ENCODE peak calls at places on chromosomes 6 and 20, in four cellular contexts. H is IMR-90, W is H9, V is hepatocyte. Q is an unnamed sample.

GRCh38 chr20:13960119-13960518 is 30.3 kb downstream of the SEL1L2 start:
- DNase-seq in V (no peak), W (no peak), H (no peak), Q (no peak)

GRCh38 chr6:81985191-81985590 is 232.7 kb upstream of the TENT5A start:
- DNase-seq in V (no peak), H (peak; percentile 20), W (no peak), Q (no peak)

GRCh38 chr6:33375143-33375649 is 16.4 kb upstream of the KIFC1 start:
- DNase-seq in H (peak; percentile 84), W (no peak), V (peak; percentile 63), Q (peak; percentile 79)

GRCh38 chr6:22149501-22150490 is 147.0 kb downstream of the PRL start:
- DNase-seq in H (peak; percentile 78), W (no peak), V (peak; percentile 47), Q (peak; percentile 56)

GRCh38 chr20:23613676-23614075 is 8.0 kb upstream of the CST9 start:
- DNase-seq in W (no peak), H (no peak), V (no peak), Q (no peak)

GRCh38 chr20:47785321-47785899 is at the start of gene SULF2:
- DNase-seq in H (no peak), W (no peak), V (peak; percentile 83), Q (no peak)

GRCh38 chr20:47681977-47682812 is 103.1 kb downstream of the SULF2 start:
- DNase-seq in W (no peak), H (no peak), V (peak; percentile 29), Q (peak; percentile 17)

GRCh38 chr6:85129881-85130280 is 320.0 kb upstream of the NT5E start:
- DNase-seq in V (no peak), H (peak; percentile 3), W (no peak), Q (no peak)

GRCh38 chr20:47855799-47856198 is 70.5 kb upstream of the SULF2 start:
- DNase-seq in V (no peak), H (no peak), W (no peak), Q (no peak)

GRCh38 chr6:136753624-136754023 is 38.7 kb downstream of the MAP3K5 start:
- DNase-seq in W (no peak), V (no peak), H (no peak), Q (no peak)

GRCh38 chr6:105359419-105360366 is 43.2 kb downstream of the PREP start:
- DNase-seq in V (peak; percentile 41), H (peak; percentile 96), W (no peak), Q (peak; percentile 95)

GRCh38 chr6:142796571-142796970 is 148.4 kb downstream of the HIVEP2 start:
- DNase-seq in W (no peak), H (peak; percentile 40), V (no peak), Q (peak; percentile 33)

GRCh38 chr6:68333444-68333843 is 301.6 kb upstream of the ADGRB3 start:
- DNase-seq in W (no peak), H (no peak), V (peak; percentile 14), Q (no peak)

GRCh38 chr20:37757550-37757949 is 63.7 kb downstream of the CTNNBL1 start:
- DNase-seq in W (no peak), V (no peak), H (no peak), Q (no peak)

GRCh38 chr20:34043025-34043424 is 49.3 kb downstream of the RALY start:
- DNase-seq in H (no peak), V (no peak), W (no peak), Q (no peak)

GRCh38 chr20:44328428-44328827 is 8.4 kb upstream of the R3HDML start:
- DNase-seq in W (no peak), H (no peak), V (no peak), Q (no peak)

GRCh38 chr6:161010418-161010817 is 18.8 kb downstream of the MAP3K4 start:
- DNase-seq in W (no peak), H (peak; percentile 89), V (no peak), Q (peak; percentile 82)

GRCh38 chr6:41336824-41337223 is 1.4 kb downstream of the NCR2 start:
- DNase-seq in V (no peak), H (no peak), W (no peak), Q (no peak)
- H3K27me3 ChIP-seq in V (peaks cover 15% of the 10 kb centered on the region), H (peaks cover 39% of the 10 kb centered on the region), W (no peaks in the 10 kb centered on the region), Q (peaks cover 8% of the 10 kb centered on the region)

GRCh38 chr20:60507087-60507684 is 549.0 kb downstream of the CDH26 start:
- DNase-seq in V (no peak), W (no peak), H (no peak), Q (no peak)

GRCh38 chr20:60512436-60512835 is 554.2 kb downstream of the CDH26 start:
- DNase-seq in H (peak; percentile 63), W (peak; percentile 39), V (no peak), Q (peak; percentile 64)

DNA sequence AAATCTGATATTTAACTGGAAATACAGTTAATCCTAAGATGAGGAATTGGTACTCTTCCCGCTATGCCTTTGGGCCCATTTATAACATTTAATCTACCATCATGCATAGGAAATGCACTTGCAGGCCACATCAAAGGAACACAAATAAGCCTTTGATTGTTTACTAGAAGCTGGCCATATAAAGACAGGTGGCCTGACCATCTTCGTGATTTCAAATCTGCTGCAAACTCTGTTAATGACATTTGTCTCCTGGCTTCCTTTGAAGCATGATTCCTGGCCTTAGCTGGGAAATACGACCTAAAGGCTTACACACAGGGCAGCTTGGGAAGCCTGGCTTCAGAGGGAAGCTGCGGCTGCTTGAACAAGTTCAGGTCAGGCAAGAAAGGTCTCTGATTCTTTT is 552.1 kb downstream of the CDH26 start:
- DNase-seq in V (no peak), H (no peak), W (no peak), Q (no peak)
- H3K9me3 ChIP-seq in V (no peaks in the 10 kb centered on the region), H (no peaks in the 10 kb centered on the region), W (no peaks in the 10 kb centered on the region), Q (no peaks in the 10 kb centered on the region)

GRCh38 chr6:6766230-6766905 is 177.8 kb downstream of the LY86 start:
- DNase-seq in V (no peak), W (no peak), H (no peak), Q (no peak)
- H3K27me3 ChIP-seq in V (no peaks in the 10 kb centered on the region), W (no peaks in the 10 kb centered on the region), H (no peaks in the 10 kb centered on the region), Q (no peaks in the 10 kb centered on the region)

DNA sequence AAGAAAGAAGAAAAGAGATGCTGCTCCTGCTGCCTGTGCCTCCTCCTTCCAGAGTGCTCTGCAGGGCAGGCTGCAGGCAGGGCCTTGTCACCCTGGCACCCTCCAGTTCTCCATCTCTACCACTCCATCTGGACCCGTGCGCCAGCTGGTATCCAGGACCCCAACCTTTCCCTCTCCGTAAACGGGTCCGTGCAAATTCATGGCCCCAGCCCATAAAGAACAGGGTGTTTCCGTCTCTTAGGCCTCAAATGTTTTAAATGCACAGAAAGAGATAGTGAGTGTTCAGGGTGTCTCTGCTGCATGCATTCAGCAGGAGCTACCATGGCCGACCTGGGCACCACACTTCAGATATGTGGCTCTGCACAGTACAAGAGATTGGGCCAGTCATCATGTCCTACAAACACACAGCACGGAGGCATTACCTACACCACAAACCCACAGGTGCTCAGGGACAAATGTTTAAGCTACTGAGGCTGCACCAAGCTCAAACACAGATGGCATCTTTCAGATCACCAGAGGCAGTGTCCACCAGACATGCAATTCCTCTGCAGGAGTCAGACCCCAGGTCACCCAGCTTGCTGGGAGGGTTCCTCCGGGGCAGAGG is 258.1 kb downstream of the DLL1 start:
- DNase-seq in H (no peak), V (no peak), W (no peak), Q (no peak)
- H3K9me3 ChIP-seq in H (peaks cover 46% of the 10 kb centered on the region), V (no peaks in the 10 kb centered on the region), W (no peaks in the 10 kb centered on the region), Q (peaks cover 10% of the 10 kb centered on the region)

GRCh38 chr6:163702736-163703135 is 288.2 kb downstream of the QKI start:
- DNase-seq in V (no peak), W (no peak), H (no peak), Q (no peak)

GRCh38 chr6:163708459-163708858 is 293.9 kb downstream of the QKI start:
- DNase-seq in V (no peak), W (no peak), H (no peak), Q (no peak)

GRCh38 chr6:163707385-163708355 is 293.2 kb downstream of the QKI start:
- DNase-seq in V (no peak), W (no peak), H (no peak), Q (no peak)

GRCh38 chr6:163706688-163707087 is 292.2 kb downstream of the QKI start:
- DNase-seq in H (no peak), V (no peak), W (no peak), Q (no peak)

GRCh38 chr6:163705923-163706322 is 291.4 kb downstream of the QKI start:
- DNase-seq in H (no peak), V (no peak), W (no peak), Q (no peak)
- H3K27me3 ChIP-seq in H (peaks cover 5% of the 10 kb centered on the region), V (no peaks in the 10 kb centered on the region), W (no peaks in the 10 kb centered on the region), Q (no peaks in the 10 kb centered on the region)

GRCh38 chr20:59743308-59743707 is 139.0 kb downstream of the PHACTR3 start:
- DNase-seq in V (no peak), W (no peak), H (no peak), Q (no peak)

GRCh38 chr20:59738851-59739250 is 134.5 kb downstream of the PHACTR3 start:
- DNase-seq in H (no peak), V (no peak), W (no peak), Q (no peak)

GRCh38 chr20:59740621-59741020 is 136.3 kb downstream of the PHACTR3 start:
- DNase-seq in W (no peak), V (no peak), H (no peak), Q (no peak)

GRCh38 chr20:59742351-59743095 is 138.2 kb downstream of the PHACTR3 start:
- DNase-seq in W (no peak), H (no peak), V (no peak), Q (no peak)

DNA sequence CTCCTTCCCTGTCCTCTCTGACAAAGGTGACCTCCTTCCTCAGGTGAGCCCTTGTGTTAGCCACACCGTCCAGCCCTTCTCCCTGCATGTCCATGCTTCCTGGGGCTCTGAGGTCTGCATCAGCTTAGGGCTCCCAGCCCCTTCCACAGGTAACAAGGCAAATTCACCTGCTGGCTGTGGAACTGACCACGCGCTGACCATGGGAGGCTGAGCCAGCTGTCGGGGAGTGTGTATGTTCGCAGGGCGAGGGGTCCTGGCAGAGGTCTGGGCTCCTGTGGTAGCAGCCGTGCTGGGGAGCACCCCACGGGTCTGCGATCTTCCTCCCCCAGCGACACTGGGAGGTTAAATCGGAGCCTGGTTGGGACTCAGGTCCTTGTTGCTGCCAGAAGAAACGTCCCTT is 136.7 kb downstream of the PHACTR3 start:
- DNase-seq in V (no peak), H (no peak), W (no peak), Q (no peak)
- H3K9me3 ChIP-seq in V (no peaks in the 10 kb centered on the region), H (peaks cover 32% of the 10 kb centered on the region), W (no peaks in the 10 kb centered on the region), Q (no peaks in the 10 kb centered on the region)

GRCh38 chr6:396126-396520 is 4.6 kb downstream of the IRF4 start:
- DNase-seq in H (no peak), W (no peak), V (no peak), Q (no peak)
- H3K27me3 ChIP-seq in H (peaks cover 82% of the 10 kb centered on the region), W (peaks cover 29% of the 10 kb centered on the region), V (peaks cover 85% of the 10 kb centered on the region), Q (peaks cover 45% of the 10 kb centered on the region)

GRCh38 chr20:57451759-57452661 is 60.8 kb downstream of the RBM38 start:
- DNase-seq in H (no peak), V (no peak), W (no peak), Q (no peak)
- H3K9me3 ChIP-seq in H (no peaks in the 10 kb centered on the region), V (no peaks in the 10 kb centered on the region), W (no peaks in the 10 kb centered on the region), Q (no peaks in the 10 kb centered on the region)